ENCODE peak calls at places on chromosomes 13 and 19, in five cellular contexts. G is stomach, I is GM23248, W is heart left ventricle, P is lung microvascular endothelial cell. D is an unnamed sample.

GRCh38 chr13:29457299-29457698 is 138.2 kb downstream of the SLC7A1 start:
- DNase-seq in I (peak), W (no peak), P (peak), G (no peak), D (peak)

GRCh38 chr13:47233734-47234133 is 336.9 kb upstream of the HTR2A start:
- DNase-seq in I (peak), G (no peak), W (no peak), P (no peak), D (no peak)

GRCh38 chr19:58570770-58571574 is 2.2 kb downstream of the MZF1 start:
- DNase-seq in G (no peak), P (no peak), I (no peak), W (peak), D (no peak)

GRCh38 chr19:51688665-51689571 is 4.2 kb upstream of the SPACA6 start:
- DNase-seq in G (peak), W (peak), P (peak), I (peak), D (peak)

GRCh38 chr13:94371855-94372254 is 107.6 kb downstream of the DCT start:
- DNase-seq in I (no peak), P (no peak), G (no peak), W (no peak), D (no peak)

GRCh38 chr19:17058236-17058635 is 17.0 kb downstream of the HAUS8 start:
- DNase-seq in W (no peak), I (peak), P (no peak), G (no peak), D (no peak)

GRCh38 chr19:4877753-4878490 is 10.5 kb upstream of the PLIN3 start:
- DNase-seq in W (no peak), P (no peak), G (peak), I (no peak), D (peak)

GRCh38 chr19:41792513-41793413 is 3.6 kb upstream of the CEACAM3 start:
- DNase-seq in I (peak), W (no peak), P (peak), G (peak), D (peak)

GRCh38 chr19:18284710-18285430 is 3.4 kb upstream of the JUND start:
- DNase-seq in W (no peak), G (no peak), P (no peak), I (no peak), D (no peak)

GRCh38 chr19:48400018-48400742 is 6.7 kb downstream of the GRIN2D start:
- DNase-seq in I (peak), P (peak), G (peak), W (peak), D (peak)

GRCh38 chr19:5826531-5827341 is 12.8 kb downstream of the FUT6 start:
- DNase-seq in I (peak), P (peak), G (peak), W (peak), D (peak)

GRCh38 chr13:21033866-21034601 is 27.4 kb downstream of the LATS2 start:
- DNase-seq in P (no peak), I (peak), G (peak), W (no peak), D (peak)

GRCh38 chr19:44737238-44738160 is 11.0 kb upstream of the BCL3 start:
- DNase-seq in W (no peak), I (peak), G (no peak), P (no peak), D (peak)

GRCh38 chr19:30666301-30666803 is 294.2 kb downstream of the ZNF536 start:
- DNase-seq in I (peak), W (no peak), P (peak), G (peak), D (peak)

GRCh38 chr19:11164278-11164677 is 8.7 kb upstream of the SPC24 start:
- DNase-seq in G (no peak), I (peak), W (no peak), P (no peak), D (no peak)

GRCh38 chr19:17114414-17114831 is 38.8 kb downstream of the MYO9B start:
- DNase-seq in P (no peak), W (no peak), I (no peak), G (peak), D (no peak)

GRCh38 chr19:1817553-1818179 is 5.6 kb upstream of the ATP8B3 start:
- DNase-seq in G (no peak), W (no peak), P (no peak), I (no peak), D (no peak)

GRCh38 chr13:23021921-23022320 is 158.9 kb upstream of the SGCG start:
- DNase-seq in W (no peak), I (no peak), P (no peak), G (no peak), D (no peak)

GRCh38 chr13:75310005-75310580 is 171.9 kb downstream of the TBC1D4 start:
- DNase-seq in P (no peak), W (no peak), G (no peak), I (no peak), D (no peak)

GRCh38 chr19:19361075-19361594 is 40.5 kb downstream of the MAU2 start:
- DNase-seq in W (peak), I (peak), G (peak), P (peak), D (peak)

GRCh38 chr13:50410921-50411712 is 395.9 kb downstream of the KCNRG start:
- DNase-seq in G (no peak), W (no peak), I (peak), P (peak), D (peak)

GRCh38 chr13:59269476-59269875 is 894.3 kb downstream of the DIAPH3 start:
- DNase-seq in G (no peak), I (peak), P (no peak), W (no peak), D (peak)

GRCh38 chr13:45441633-45442032 is 23.1 kb upstream of the COG3 start:
- DNase-seq in G (no peak), P (peak), I (peak), W (no peak), D (peak)

GRCh38 chr19:39696418-39696817 is 7.9 kb upstream of the LGALS14 start:
- DNase-seq in P (no peak), G (no peak), I (no peak), W (no peak), D (no peak)

GRCh38 chr19:49151339-49152217 is 3.6 kb downstream of the HRC start:
- DNase-seq in I (peak), P (no peak), W (peak), G (peak), D (peak)

GRCh38 chr19:2048104-2048958 is 2.7 kb downstream of the MKNK2 start:
- DNase-seq in P (no peak), W (no peak), G (no peak), I (no peak), D (no peak)

GRCh38 chr13:45873491-45874360 is 22.2 kb upstream of the SIAH3 start:
- DNase-seq in W (no peak), P (no peak), G (no peak), I (peak), D (peak)

GRCh38 chr13:48798180-48798579 is 144.5 kb downstream of the CYSLTR2 start:
- DNase-seq in P (no peak), I (no peak), W (no peak), G (no peak), D (no peak)

GRCh38 chr13:111626371-111627305 is 306.2 kb downstream of the TEX29 start:
- DNase-seq in P (no peak), G (no peak), I (no peak), W (no peak), D (no peak)

D was measured in EH.